ENCODE peak calls at places on chromosomes 3 and 15, in six cellular contexts. T, U, V, D, O and W are unnamed samples.

GRCh38 chr3:119627461-119627860 is 29.8 kb downstream of the PLA1A start:
- DNase-seq in D (no peak), T (no peak), U (no peak), V (no peak), O (peak; percentile 83), W (no peak)

GRCh38 chr3:120622870-120623718 is 27.0 kb downstream of the NDUFB4 start:
- DNase-seq in V (peak; percentile 85), U (no peak), O (peak; percentile 34), T (peak; percentile 50), D (no peak), W (no peak)

GRCh38 chr15:100259266-100259665 is 82.5 kb downstream of the ADAMTS17 start:
- DNase-seq in O (no peak), V (no peak), D (no peak), T (no peak), U (no peak), W (no peak)

GRCh38 chr3:39501982-39502837 is 34.7 kb downstream of the MOBP start:
- DNase-seq in T (no peak), V (no peak), U (no peak), D (no peak), O (peak; percentile 64), W (no peak)

GRCh38 chr3:138842483-138843188 is 7.9 kb upstream of the PIK3CB start:
- DNase-seq in V (peak; percentile 60), O (no peak), T (no peak), D (no peak), U (no peak), W (no peak)

GRCh38 chr15:85063088-85063487 is 81.4 kb downstream of the PDE8A start:
- DNase-seq in V (no peak), T (no peak), O (no peak), D (no peak), U (no peak), W (no peak)

GRCh38 chr3:99674086-99674789 is 35.8 kb downstream of the COL8A1 start:
- DNase-seq in T (no peak), V (no peak), D (no peak), O (no peak), U (no peak), W (no peak)

GRCh38 chr3:98968824-98969223 is 67.3 kb upstream of the DCBLD2 start:
- DNase-seq in D (no peak), T (no peak), U (no peak), O (no peak), V (no peak), W (no peak)

GRCh38 chr3:94522488-94522887 is 459.6 kb downstream of the NSUN3 start:
- DNase-seq in T (no peak), D (no peak), U (no peak), V (no peak), O (no peak), W (no peak)

GRCh38 chr3:189772584-189772983 is 141.4 kb downstream of the TP63 start:
- DNase-seq in D (no peak), T (no peak), O (no peak), V (no peak), U (no peak), W (no peak)

GRCh38 chr3:160180581-160181216 is 44.5 kb upstream of the C3orf80 start:
- DNase-seq in T (no peak), V (no peak), U (peak; percentile 81), D (no peak), O (no peak), W (no peak)

GRCh38 chr3:180855364-180855763 is 57.1 kb upstream of the FXR1 start:
- DNase-seq in T (no peak), D (no peak), V (peak; percentile 57), U (no peak), O (no peak), W (no peak)

GRCh38 chr15:85764649-85765277 is 30.0 kb downstream of the KLHL25 start:
- DNase-seq in V (no peak), T (no peak), U (no peak), D (no peak), O (peak; percentile 60), W (no peak)

GRCh38 chr3:195238626-195239118 is 32.3 kb downstream of the XXYLT1 start:
- DNase-seq in O (no peak), T (no peak), V (no peak), U (peak; percentile 96), D (no peak), W (no peak)

GRCh38 chr3:52317178-52317577 is 1.1 kb downstream of the DNAH1 start:
- DNase-seq in U (no peak), T (no peak), V (no peak), O (peak; percentile 63), D (peak; percentile 50), W (no peak)

GRCh38 chr3:129231331-129232119 is 17.9 kb upstream of the COPG1 start:
- DNase-seq in O (no peak), U (no peak), T (no peak), V (no peak), D (no peak), W (no peak)

DNA sequence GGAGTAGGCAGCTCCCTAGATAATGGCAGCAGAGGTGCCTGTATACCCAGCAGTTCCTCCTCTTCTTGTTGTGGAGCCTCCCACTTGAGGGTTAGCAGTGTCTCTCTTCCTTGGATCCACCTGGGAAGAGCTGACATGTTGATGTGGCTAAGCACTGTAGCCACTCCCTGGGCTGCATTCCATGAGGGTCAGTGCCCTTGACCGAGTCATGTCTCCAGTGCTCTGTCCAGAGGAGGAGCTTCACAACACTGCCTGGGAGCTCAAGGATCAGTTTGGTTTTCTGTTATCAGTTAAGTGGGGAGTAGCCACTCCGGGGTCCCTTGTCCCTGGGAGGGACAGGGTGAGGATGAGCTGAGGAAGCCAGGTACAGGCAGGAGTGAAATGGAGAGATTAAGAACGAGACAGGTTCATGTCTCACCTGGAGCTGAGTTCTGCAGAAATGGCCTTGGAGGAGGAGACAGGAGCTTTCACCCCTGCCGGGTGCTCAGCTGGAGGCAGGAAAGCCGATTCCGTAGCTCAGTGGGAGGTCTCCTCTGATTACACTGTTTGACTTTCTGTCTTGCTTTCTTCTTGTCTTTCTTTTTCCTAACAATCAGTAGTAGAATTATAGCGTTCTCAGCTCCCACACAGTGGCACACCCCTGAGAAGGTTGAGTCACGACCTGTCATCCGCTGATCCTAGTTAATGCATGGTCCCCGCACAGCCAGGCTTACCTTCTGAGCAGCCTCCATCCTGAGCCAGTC is 57.9 kb upstream of the SEC22A start:
- DNase-seq in D (no peak), V (no peak), U (no peak), O (no peak), T (no peak), W (no peak)
- H3K36me3 ChIP-seq in D (peaks cover 20% of the 10 kb centered on the region), V (no peaks in the 10 kb centered on the region), U (peaks cover 11% of the 10 kb centered on the region), O (no peaks in the 10 kb centered on the region), T (no peaks in the 10 kb centered on the region), W (no peaks in the 10 kb centered on the region)

DNA sequence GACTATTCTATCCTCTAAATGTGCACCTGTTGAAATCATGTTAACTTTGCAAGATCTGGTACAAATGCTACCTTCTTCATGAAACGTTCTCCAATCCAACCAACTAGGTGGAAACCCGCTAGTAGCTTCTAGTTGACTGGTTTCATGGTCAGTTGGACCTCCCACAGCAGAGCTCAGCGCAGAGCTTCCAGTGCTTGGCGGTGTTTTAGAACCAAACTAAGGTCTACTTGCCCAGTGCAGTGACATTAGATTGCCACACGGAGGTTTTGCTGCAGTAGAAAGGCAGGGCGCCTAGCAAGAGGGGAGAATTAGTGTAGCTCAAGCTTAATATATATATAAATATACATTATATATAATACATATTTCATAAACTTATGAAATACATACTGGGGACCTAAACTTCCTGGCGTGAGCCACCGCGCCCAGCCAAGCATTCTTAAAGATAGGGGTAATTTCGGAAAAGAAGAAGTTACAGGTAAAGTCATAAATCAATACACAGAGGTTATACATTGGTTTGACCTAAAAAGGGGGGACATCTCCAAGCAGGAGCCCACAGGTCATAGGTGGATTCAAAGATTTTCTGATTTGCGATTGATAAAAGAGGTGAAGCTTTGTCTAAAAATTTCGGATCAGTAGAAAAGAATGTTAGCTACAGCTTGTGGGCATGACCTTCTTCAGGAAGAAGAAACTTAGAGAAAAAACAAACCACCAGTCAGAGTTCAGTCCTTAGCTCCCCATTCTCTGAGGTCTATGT is 2.0 kb upstream of the OXSR1 start:
- DNase-seq in U (no peak), V (peak; percentile 76), O (no peak), D (no peak), T (no peak), W (no peak)
- H3K27ac ChIP-seq in U (no peak overlapping the region), V (no peak overlapping the region), O (no peak overlapping the region), D (no peak overlapping the region), T (peak overlapping the region; percentile 100), W (peak overlapping the region; percentile 98)

GRCh38 chr3:15023249-15023648 is 41.9 kb downstream of the MRPS25 start:
- DNase-seq in V (no peak), U (no peak), T (no peak), D (no peak), O (no peak), W (no peak)

GRCh38 chr3:15029625-15030024 is 35.5 kb downstream of the MRPS25 start:
- DNase-seq in U (no peak), D (no peak), T (no peak), V (no peak), O (no peak), W (no peak)

GRCh38 chr3:15023719-15024118 is 41.4 kb downstream of the MRPS25 start:
- DNase-seq in O (no peak), D (no peak), U (no peak), T (no peak), V (no peak), W (no peak)
- H3K36me3 ChIP-seq in O (no peaks in the 10 kb centered on the region), D (peaks cover 84% of the 10 kb centered on the region), U (peaks cover 50% of the 10 kb centered on the region), T (peaks cover 58% of the 10 kb centered on the region), V (peaks cover 20% of the 10 kb centered on the region), W (peaks cover 84% of the 10 kb centered on the region)

GRCh38 chr3:113255100-113255853 is 43.9 kb downstream of the BOC start:
- DNase-seq in V (no peak), D (no peak), U (peak; percentile 77), O (no peak), T (no peak), W (no peak)
- H3K27ac ChIP-seq in V (no peak overlapping the region), D (peak overlapping the region; percentile 59), U (peak overlapping the region; percentile 53), O (no peak overlapping the region), T (no peak overlapping the region), W (no peak overlapping the region)